ENCODE peak calls at places on chromosome 3, in ten cellular contexts. U, Q, N, H, F, P, Y, J, T and C are unnamed samples.

GRCh38 chr3:174955513-174956001 is 96.4 kb downstream of the NAALADL2 start:
- DNase-seq in P (no peak), Q (peak; percentile 28), J (no peak), T (no peak), H (no peak), F (no peak), Y (no peak), U (peak; percentile 48), N (no peak), C (no peak)

GRCh38 chr3:55267206-55267930 is 219.7 kb downstream of the WNT5A start:
- DNase-seq in Y (no peak), T (no peak), N (no peak), P (no peak), Q (no peak), J (no peak), F (no peak), H (no peak), U (peak; percentile 76), C (no peak)

GRCh38 chr3:100020876-100021644 is 93.2 kb downstream of the FILIP1L start:
- DNase-seq in N (no peak), F (no peak), Q (no peak), T (no peak), P (no peak), U (no peak), J (no peak), H (no peak), Y (no peak), C (no peak)

GRCh38 chr3:149576071-149576564 is 81.7 kb downstream of the WWTR1 start:
- DNase-seq in N (no peak), Q (peak; percentile 62), P (no peak), Y (no peak), T (no peak), U (peak; percentile 99), H (no peak), F (no peak), J (peak; percentile 62), C (no peak)

GRCh38 chr3:10980216-10980799 is 12.2 kb upstream of the SLC6A1 start:
- DNase-seq in T (no peak), Q (no peak), Y (no peak), N (no peak), J (no peak), F (no peak), H (no peak), P (no peak), U (no peak), C (no peak)

GRCh38 chr3:38151667-38152265 is 13.3 kb downstream of the MYD88 start:
- DNase-seq in P (no peak), Y (no peak), T (no peak), H (no peak), N (peak; percentile 51), U (no peak), F (no peak), Q (no peak), J (no peak), C (no peak)

GRCh38 chr3:17115186-17115585 is 230.4 kb downstream of the PLCL2 start:
- DNase-seq in T (no peak), F (no peak), P (no peak), H (no peak), J (no peak), U (no peak), Y (no peak), N (no peak), Q (no peak), C (no peak)

GRCh38 chr3:123755508-123755907 is 128.6 kb downstream of the MYLK start:
- DNase-seq in T (no peak), F (no peak), U (no peak), N (no peak), J (no peak), H (no peak), P (no peak), Y (no peak), Q (no peak), C (no peak)

GRCh38 chr3:47850062-47850802 is 47.3 kb downstream of the DHX30 start:
- DNase-seq in T (no peak), J (no peak), F (no peak), H (no peak), Q (no peak), U (peak; percentile 49), N (no peak), Y (no peak), P (no peak), C (no peak)

GRCh38 chr3:41018841-41019240 is 180.5 kb upstream of the CTNNB1 start:
- DNase-seq in P (no peak), U (no peak), Y (no peak), N (no peak), Q (no peak), T (no peak), F (no peak), J (no peak), H (no peak), C (no peak)

GRCh38 chr3:151452814-151453213 is 8.0 kb downstream of the IGSF10 start:
- DNase-seq in T (no peak), N (no peak), F (peak; percentile 33), J (no peak), Q (no peak), H (no peak), P (no peak), Y (no peak), U (no peak), C (no peak)

GRCh38 chr3:72891053-72891855 is 3.4 kb downstream of the GXYLT2 start:
- DNase-seq in U (peak; percentile 100), P (no peak), Y (peak; percentile 81), H (peak; percentile 42), T (no peak), N (no peak), F (peak; percentile 18), J (peak; percentile 77), Q (no peak), C (peak; percentile 59)

GRCh38 chr3:122013448-122013925 is 8.6 kb downstream of the ILDR1 start:
- DNase-seq in Q (no peak), Y (no peak), T (no peak), J (no peak), U (no peak), F (no peak), P (no peak), H (peak; percentile 21), N (no peak), C (no peak)

GRCh38 chr3:30915782-30916181 is 21.3 kb upstream of the GADL1 start:
- DNase-seq in T (no peak), N (no peak), Y (no peak), H (no peak), Q (no peak), F (no peak), J (no peak), P (no peak), U (no peak), C (no peak)

GRCh38 chr3:95899911-95900310 is 914.5 kb upstream of the EPHA6 start:
- DNase-seq in U (peak; percentile 6), J (no peak), N (no peak), P (no peak), Y (no peak), Q (no peak), F (no peak), T (no peak), H (no peak), C (no peak)
- H3K27ac ChIP-seq in U (peak overlapping the region; percentile 76), J (no peak overlapping the region), N (no peak overlapping the region), P (no peak overlapping the region), Y (no peak overlapping the region), Q (no peak overlapping the region), F (no peak overlapping the region), T (no peak overlapping the region), H (no peak overlapping the region), C (no peak overlapping the region)

DNA sequence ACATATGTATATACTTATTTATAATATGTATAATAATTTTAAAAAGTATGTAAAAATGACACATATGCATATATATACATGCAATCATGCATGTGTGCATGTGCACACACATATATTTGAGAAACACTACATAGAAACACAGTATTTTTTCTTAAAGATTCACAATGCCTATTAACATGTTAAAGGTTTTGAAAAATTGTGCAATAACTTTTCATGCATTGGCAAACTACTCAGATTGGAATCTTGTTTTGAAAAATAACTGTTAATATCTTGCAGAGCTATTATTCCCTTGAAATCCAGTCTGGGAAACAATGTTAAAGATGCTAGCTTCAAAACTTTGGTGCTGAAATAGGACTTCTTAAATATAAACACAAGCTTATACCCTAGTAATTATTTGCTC is 256.2 kb upstream of the P2RY1 start:
- DNase-seq in T (no peak), J (no peak), H (no peak), U (no peak), N (no peak), F (no peak), P (no peak), Q (no peak), Y (no peak), C (no peak)
- TF ChIP-seq POLR2A in T (no peak), J (no peak), H (no peak), U (no peak), N (no peak), F (no peak), P (no peak), Q (no peak), Y (no peak), C (no peak)

GRCh38 chr3:159236306-159236705 is 434.5 kb downstream of the MFSD1 start:
- DNase-seq in U (no peak), Q (no peak), P (no peak), T (no peak), F (no peak), H (no peak), Y (no peak), J (no peak), N (no peak), C (no peak)

GRCh38 chr3:159234306-159234705 is 432.5 kb downstream of the MFSD1 start:
- DNase-seq in Q (no peak), H (no peak), Y (no peak), P (no peak), T (no peak), F (no peak), U (no peak), N (no peak), J (no peak), C (no peak)

GRCh38 chr3:159239054-159239453 is 437.2 kb downstream of the MFSD1 start:
- DNase-seq in T (no peak), J (no peak), Y (no peak), H (no peak), F (no peak), P (no peak), N (no peak), U (no peak), Q (no peak), C (no peak)

GRCh38 chr3:159237221-159237620 is 435.4 kb downstream of the MFSD1 start:
- DNase-seq in Y (no peak), H (no peak), J (no peak), N (no peak), U (no peak), P (no peak), T (no peak), F (no peak), Q (no peak), C (no peak)

DNA sequence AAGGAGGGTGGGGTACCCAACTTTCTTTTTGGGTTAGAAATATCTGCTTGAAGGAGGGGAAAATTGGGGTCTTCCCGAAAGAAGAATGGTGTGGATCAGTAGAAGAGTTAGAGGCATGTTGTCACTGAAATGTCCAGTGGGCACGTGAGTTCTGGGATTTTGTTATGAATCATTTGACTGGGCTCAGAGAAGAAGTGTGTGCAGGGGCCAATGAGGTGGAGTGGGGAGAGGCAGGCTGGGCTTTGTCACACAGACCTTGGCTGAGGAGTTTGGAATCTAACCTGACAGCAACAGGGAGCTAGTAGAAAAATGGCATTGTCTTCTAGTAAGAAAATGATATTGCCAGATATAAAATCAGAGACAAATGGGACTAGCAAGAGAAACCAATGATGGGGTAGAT is 436.8 kb downstream of the MFSD1 start:
- DNase-seq in N (no peak), T (no peak), Y (no peak), Q (no peak), F (no peak), P (no peak), J (no peak), U (no peak), H (no peak), C (no peak)
- H3K27ac ChIP-seq in N (no peak overlapping the region), T (no peak overlapping the region), Y (no peak overlapping the region), Q (no peak overlapping the region), F (no peak overlapping the region), P (no peak overlapping the region), J (no peak overlapping the region), U (no peak overlapping the region), H (no peak overlapping the region), C (no peak overlapping the region)

GRCh38 chr3:171173732-171174131 is 147.2 kb upstream of the SLC2A2 start:
- DNase-seq in Q (no peak), F (no peak), N (no peak), U (no peak), Y (peak; percentile 68), H (peak; percentile 36), P (no peak), T (no peak), J (no peak), C (peak; percentile 51)
- TF ChIP-seq POLR2A in Q (no peak), F (no peak), N (no peak), U (no peak), Y (no peak), H (no peak), P (no peak), T (no peak), J (no peak), C (no peak)